ENCODE peak calls at places on chromosomes 7 and 10, in five cellular contexts. One of them, this sample, is unnamed.

GRCh38 chr7:27181795-27182275 is 3.2 kb downstream of the HOXA11 start:
- DNase-seq in GM12878: no peak
- DNase-seq in K562: no peak
- DNase-seq in HepG2: no peak
- DNase-seq in SK-N-SH: no peak
- DNase-seq in this sample: no peak

GRCh38 chr10:95290801-95291633 is at the start of gene PDLIM1:
- DNase-seq in K562: peak
- DNase-seq in HepG2: peak
- DNase-seq in GM12878: no peak
- DNase-seq in SK-N-SH: peak
- DNase-seq in this sample: peak

GRCh38 chr10:84588971-84589370 is 260.6 kb downstream of the CCSER2 start:
- DNase-seq in SK-N-SH: peak
- DNase-seq in GM12878: no peak
- DNase-seq in HepG2: no peak
- DNase-seq in K562: no peak
- DNase-seq in this sample: no peak

GRCh38 chr7:116776610-116777289 is 85.6 kb upstream of the CAPZA2 start:
- DNase-seq in K562: no peak
- DNase-seq in GM12878: peak
- DNase-seq in SK-N-SH: no peak
- DNase-seq in HepG2: no peak
- DNase-seq in this sample: no peak

GRCh38 chr10:129605986-129606518 is 139.0 kb downstream of the MGMT start:
- DNase-seq in K562: no peak
- DNase-seq in GM12878: peak
- DNase-seq in HepG2: no peak
- DNase-seq in SK-N-SH: no peak
- DNase-seq in this sample: no peak

GRCh38 chr7:68888971-68889385 is 709.3 kb upstream of the AUTS2 start:
- DNase-seq in HepG2: no peak
- DNase-seq in SK-N-SH: peak
- DNase-seq in GM12878: no peak
- DNase-seq in K562: no peak
- DNase-seq in this sample: no peak

GRCh38 chr7:121572615-121573014 is 176.5 kb upstream of the FAM3C start:
- DNase-seq in GM12878: no peak
- DNase-seq in HepG2: no peak
- DNase-seq in SK-N-SH: no peak
- DNase-seq in K562: no peak
- DNase-seq in this sample: no peak

GRCh38 chr7:112982441-112983063 is 104.1 kb downstream of the GPR85 start:
- DNase-seq in GM12878: no peak
- DNase-seq in SK-N-SH: no peak
- DNase-seq in HepG2: no peak
- DNase-seq in K562: no peak
- DNase-seq in this sample: no peak

DNA sequence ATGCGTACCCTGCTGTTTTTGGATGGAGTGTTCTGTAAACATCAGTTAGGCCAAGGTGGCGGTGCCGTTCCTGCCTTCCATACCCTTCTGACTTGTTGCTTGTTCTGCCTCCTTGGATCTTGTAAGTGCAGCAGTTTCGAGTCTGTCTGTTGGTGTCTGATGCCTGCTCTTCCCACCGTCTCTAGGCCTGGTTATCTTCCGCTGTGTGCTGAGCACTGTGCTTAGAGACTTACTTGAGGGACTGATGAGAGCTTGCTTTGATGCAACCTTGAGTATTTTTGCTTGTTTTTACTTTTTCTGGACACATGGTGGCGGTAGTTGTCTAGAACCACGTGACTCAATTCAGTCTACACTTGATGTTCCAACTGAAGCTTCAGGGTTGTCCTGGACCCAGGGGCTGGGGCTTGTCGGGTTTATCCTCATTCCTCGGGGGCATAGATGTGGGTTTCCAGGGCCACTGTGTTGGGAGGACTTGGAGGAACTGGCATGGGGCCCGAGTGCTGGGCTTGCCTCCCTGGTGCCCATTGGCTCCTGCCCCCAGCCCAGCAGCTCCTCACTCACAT is 14.4 kb upstream of the SPRN start:
- DNase-seq in HepG2: peak
- DNase-seq in K562: peak
- DNase-seq in GM12878: peak
- DNase-seq in SK-N-SH: peak
- DNase-seq in this sample: peak
- TF ChIP-seq FOXM1 in HepG2: no peak
- TF ChIP-seq FOXM1 in K562: no peak
- TF ChIP-seq FOXM1 in GM12878: no peak
- TF ChIP-seq FOXM1 in SK-N-SH: no peak
- TF ChIP-seq FOXM1 in this sample: no peak

GRCh38 chr7:17679427-17679826 is 260.9 kb downstream of the SNX13 start:
- DNase-seq in K562: no peak
- DNase-seq in SK-N-SH: no peak
- DNase-seq in GM12878: no peak
- DNase-seq in HepG2: no peak
- DNase-seq in this sample: no peak
- TF ChIP-seq FOXM1 in K562: no peak
- TF ChIP-seq FOXM1 in SK-N-SH: no peak
- TF ChIP-seq FOXM1 in GM12878: no peak
- TF ChIP-seq FOXM1 in HepG2: no peak
- TF ChIP-seq FOXM1 in this sample: no peak

GRCh38 chr7:2864999-2865670 is 21.0 kb upstream of the GNA12 start:
- DNase-seq in GM12878: no peak
- DNase-seq in K562: peak
- DNase-seq in HepG2: peak
- DNase-seq in SK-N-SH: peak
- DNase-seq in this sample: peak
- TF ChIP-seq FOXM1 in GM12878: no peak
- TF ChIP-seq FOXM1 in K562: no peak
- TF ChIP-seq FOXM1 in HepG2: no peak
- TF ChIP-seq FOXM1 in SK-N-SH: no peak
- TF ChIP-seq FOXM1 in this sample: no peak

GRCh38 chr10:6612371-6612770 is 32.3 kb upstream of the PRKCQ start:
- DNase-seq in K562: no peak
- DNase-seq in HepG2: no peak
- DNase-seq in GM12878: no peak
- DNase-seq in SK-N-SH: no peak
- DNase-seq in this sample: no peak
- TF ChIP-seq FOXM1 in K562: no peak
- TF ChIP-seq FOXM1 in HepG2: no peak
- TF ChIP-seq FOXM1 in GM12878: no peak
- TF ChIP-seq FOXM1 in SK-N-SH: no peak
- TF ChIP-seq FOXM1 in this sample: no peak

GRCh38 chr7:151124205-151124880 is 38.1 kb downstream of the AGAP3 start:
- DNase-seq in SK-N-SH: no peak
- DNase-seq in HepG2: no peak
- DNase-seq in GM12878: no peak
- DNase-seq in K562: no peak
- DNase-seq in this sample: no peak

GRCh38 chr7:151122794-151123484 is 36.7 kb downstream of the AGAP3 start:
- DNase-seq in K562: no peak
- DNase-seq in HepG2: no peak
- DNase-seq in GM12878: no peak
- DNase-seq in SK-N-SH: no peak
- DNase-seq in this sample: no peak

GRCh38 chr7:151122276-151122675 is 36.0 kb downstream of the AGAP3 start:
- DNase-seq in GM12878: no peak
- DNase-seq in HepG2: no peak
- DNase-seq in K562: no peak
- DNase-seq in SK-N-SH: no peak
- DNase-seq in this sample: no peak

GRCh38 chr7:151124899-151125399 is 38.7 kb downstream of the AGAP3 start:
- DNase-seq in K562: no peak
- DNase-seq in SK-N-SH: no peak
- DNase-seq in GM12878: no peak
- DNase-seq in HepG2: no peak
- DNase-seq in this sample: no peak

DNA sequence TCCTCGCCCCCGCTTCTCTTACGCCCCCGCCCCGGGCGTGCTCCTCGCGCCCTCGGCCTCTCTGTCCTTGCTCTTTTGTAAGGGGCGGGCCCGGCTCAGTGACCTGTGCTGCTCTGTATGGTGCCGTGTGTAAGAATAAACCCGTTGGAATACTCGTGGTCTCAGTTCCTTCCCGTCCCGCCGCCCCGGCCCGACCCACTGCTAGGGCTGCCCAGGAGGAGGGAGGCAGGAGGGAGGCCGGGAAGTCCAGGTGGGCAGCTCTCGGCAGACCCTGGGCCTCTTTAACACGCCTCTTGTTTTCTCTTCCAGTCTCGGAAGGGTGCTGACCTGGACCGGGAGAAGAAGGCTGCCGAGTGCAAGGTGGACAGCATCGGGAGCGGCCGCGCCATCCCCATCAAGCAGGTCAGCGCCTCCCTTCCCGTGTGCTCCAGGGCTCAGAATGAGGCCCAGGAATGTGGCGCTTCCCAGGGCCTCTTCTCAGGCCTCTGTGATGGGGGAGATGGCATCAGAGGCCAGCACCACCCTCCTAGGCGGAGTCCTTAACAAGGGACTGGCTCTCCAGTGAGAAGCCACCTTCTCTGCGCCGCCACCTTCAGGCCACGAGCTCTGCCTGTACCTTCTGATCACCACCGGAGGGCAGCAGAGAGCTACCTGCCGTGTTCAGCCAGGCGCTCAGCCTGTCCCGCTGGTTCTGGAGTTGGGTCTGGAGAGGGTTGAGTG is 37.4 kb downstream of the AGAP3 start:
- DNase-seq in HepG2: peak
- DNase-seq in K562: peak
- DNase-seq in GM12878: no peak
- DNase-seq in SK-N-SH: peak
- DNase-seq in this sample: peak
- TF ChIP-seq FOXM1 in HepG2: no peak
- TF ChIP-seq FOXM1 in K562: no peak
- TF ChIP-seq FOXM1 in GM12878: no peak
- TF ChIP-seq FOXM1 in SK-N-SH: no peak
- TF ChIP-seq FOXM1 in this sample: no peak

GRCh38 chr10:52814506-52814905 is 41.9 kb upstream of the MBL2 start:
- DNase-seq in GM12878: no peak
- DNase-seq in SK-N-SH: no peak
- DNase-seq in K562: no peak
- DNase-seq in HepG2: no peak
- DNase-seq in this sample: no peak
- TF ChIP-seq FOXM1 in GM12878: no peak
- TF ChIP-seq FOXM1 in SK-N-SH: no peak
- TF ChIP-seq FOXM1 in K562: no peak
- TF ChIP-seq FOXM1 in HepG2: no peak
- TF ChIP-seq FOXM1 in this sample: no peak

GRCh38 chr10:110150981-110151380 is 56.4 kb upstream of the MXI1 start:
- DNase-seq in SK-N-SH: no peak
- DNase-seq in K562: no peak
- DNase-seq in GM12878: no peak
- DNase-seq in HepG2: no peak
- DNase-seq in this sample: no peak
- TF ChIP-seq FOXM1 in SK-N-SH: no peak
- TF ChIP-seq FOXM1 in K562: no peak
- TF ChIP-seq FOXM1 in GM12878: no peak
- TF ChIP-seq FOXM1 in HepG2: no peak
- TF ChIP-seq FOXM1 in this sample: no peak

GRCh38 chr10:74300651-74301050 is 149.6 kb downstream of the ADK start:
- DNase-seq in K562: no peak
- DNase-seq in GM12878: no peak
- DNase-seq in HepG2: no peak
- DNase-seq in SK-N-SH: no peak
- DNase-seq in this sample: no peak
- TF ChIP-seq FOXM1 in K562: no peak
- TF ChIP-seq FOXM1 in GM12878: no peak
- TF ChIP-seq FOXM1 in HepG2: no peak
- TF ChIP-seq FOXM1 in SK-N-SH: no peak
- TF ChIP-seq FOXM1 in this sample: no peak

GRCh38 chr10:86862786-86863185 is 94.6 kb downstream of the MMRN2 start:
- DNase-seq in SK-N-SH: no peak
- DNase-seq in GM12878: no peak
- DNase-seq in HepG2: peak
- DNase-seq in K562: no peak
- DNase-seq in this sample: no peak
- TF ChIP-seq FOXM1 in SK-N-SH: no peak
- TF ChIP-seq FOXM1 in GM12878: no peak
- TF ChIP-seq FOXM1 in HepG2: no peak
- TF ChIP-seq FOXM1 in K562: no peak
- TF ChIP-seq FOXM1 in this sample: no peak

DNA sequence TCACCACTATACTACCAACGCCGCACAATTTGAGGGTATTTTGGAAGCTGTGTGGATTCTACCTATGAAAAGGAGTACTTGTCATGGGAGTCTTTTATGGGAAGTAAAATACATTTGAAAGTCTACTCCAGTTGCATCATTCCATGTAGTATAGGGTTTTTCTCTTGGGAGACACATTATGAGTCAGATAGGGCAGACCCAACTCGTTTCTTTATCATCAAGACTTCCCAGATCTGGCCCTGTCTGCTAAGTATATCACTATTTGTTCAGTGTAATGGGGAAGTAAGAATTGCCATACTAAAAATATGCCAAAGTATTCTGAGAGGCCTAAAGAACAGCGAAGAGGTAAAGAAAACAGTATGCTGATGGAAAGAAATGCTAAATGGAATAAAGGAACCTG is 144.2 kb downstream of the SPAG6 start:
- DNase-seq in K562: no peak
- DNase-seq in SK-N-SH: no peak
- DNase-seq in HepG2: no peak
- DNase-seq in GM12878: no peak
- DNase-seq in this sample: no peak
- TF ChIP-seq FOXM1 in K562: no peak
- TF ChIP-seq FOXM1 in SK-N-SH: no peak
- TF ChIP-seq FOXM1 in HepG2: no peak
- TF ChIP-seq FOXM1 in GM12878: peak
- TF ChIP-seq FOXM1 in this sample: no peak

This sample was measured in HEK293T.